ENCODE peak calls at places on chromosomes 6 and 20, in five cellular contexts. One of them, this sample, is unnamed.

GRCh38 chr6:53579338-53579737 is 34.4 kb upstream of the GCLC start:
- DNase-seq in GM12878: no peak
- DNase-seq in osteocyte: no peak
- DNase-seq in T-helper 1 cell: no peak
- DNase-seq in T1000: no peak
- DNase-seq in this sample: no peak

GRCh38 chr6:74534485-74535211 is 671.2 kb downstream of the COL12A1 start:
- DNase-seq in osteocyte: no peak
- DNase-seq in T-helper 1 cell: no peak
- DNase-seq in GM12878: no peak
- DNase-seq in T1000: no peak
- DNase-seq in this sample: no peak

GRCh38 chr20:61630240-61630650 is 378.2 kb downstream of the CDH4 start:
- DNase-seq in T-helper 1 cell: no peak
- DNase-seq in osteocyte: no peak
- DNase-seq in GM12878: no peak
- DNase-seq in T1000: no peak
- DNase-seq in this sample: no peak

GRCh38 chr6:119749341-119749740 is 399.8 kb upstream of the MAN1A1 start:
- DNase-seq in osteocyte: no peak
- DNase-seq in T-helper 1 cell: no peak
- DNase-seq in T1000: no peak
- DNase-seq in GM12878: no peak
- DNase-seq in this sample: no peak

GRCh38 chr6:142462260-142462659 is 160.5 kb downstream of the ADGRG6 start:
- DNase-seq in GM12878: no peak
- DNase-seq in T-helper 1 cell: no peak
- DNase-seq in T1000: no peak
- DNase-seq in osteocyte: no peak
- DNase-seq in this sample: no peak

GRCh38 chr6:142886431-142887170 is 58.4 kb downstream of the HIVEP2 start:
- DNase-seq in GM12878: peak; percentile 86
- DNase-seq in T-helper 1 cell: no peak
- DNase-seq in osteocyte: no peak
- DNase-seq in T1000: no peak
- DNase-seq in this sample: peak; percentile 62

GRCh38 chr6:85111481-85112001 is 338.3 kb upstream of the NT5E start:
- DNase-seq in GM12878: no peak
- DNase-seq in osteocyte: no peak
- DNase-seq in T1000: no peak
- DNase-seq in T-helper 1 cell: no peak
- DNase-seq in this sample: no peak

GRCh38 chr20:10978713-10979112 is 304.9 kb upstream of the JAG1 start:
- DNase-seq in T-helper 1 cell: no peak
- DNase-seq in T1000: no peak
- DNase-seq in GM12878: no peak
- DNase-seq in osteocyte: no peak
- DNase-seq in this sample: peak; percentile 7

GRCh38 chr6:139037490-139037889 is 8.9 kb downstream of the ABRACL start:
- DNase-seq in T1000: no peak
- DNase-seq in GM12878: no peak
- DNase-seq in T-helper 1 cell: no peak
- DNase-seq in osteocyte: no peak
- DNase-seq in this sample: no peak

GRCh38 chr6:67888886-67889681 is 746.0 kb upstream of the ADGRB3 start:
- DNase-seq in T1000: no peak
- DNase-seq in GM12878: no peak
- DNase-seq in T-helper 1 cell: no peak
- DNase-seq in osteocyte: no peak
- DNase-seq in this sample: no peak

GRCh38 chr20:37323985-37324384 is 22.0 kb upstream of the SRC start:
- DNase-seq in GM12878: no peak
- DNase-seq in osteocyte: no peak
- DNase-seq in T-helper 1 cell: no peak
- DNase-seq in T1000: no peak
- DNase-seq in this sample: no peak

GRCh38 chr6:14046476-14047068 is 71.0 kb upstream of the CD83 start:
- DNase-seq in T1000: peak; percentile 32
- DNase-seq in osteocyte: no peak
- DNase-seq in T-helper 1 cell: peak; percentile 27
- DNase-seq in GM12878: no peak
- DNase-seq in this sample: peak; percentile 53

GRCh38 chr6:51025082-51025777 is 206.6 kb downstream of the TFAP2B start:
- DNase-seq in T1000: peak; percentile 45
- DNase-seq in T-helper 1 cell: no peak
- DNase-seq in osteocyte: no peak
- DNase-seq in GM12878: no peak
- DNase-seq in this sample: no peak

GRCh38 chr6:24918641-24919403 is 16.9 kb downstream of the RIPOR2 start:
- DNase-seq in osteocyte: no peak
- DNase-seq in GM12878: no peak
- DNase-seq in T1000: no peak
- DNase-seq in T-helper 1 cell: no peak
- DNase-seq in this sample: no peak

GRCh38 chr6:36104836-36105235 is 25.5 kb upstream of the MAPK13 start:
- DNase-seq in GM12878: no peak
- DNase-seq in osteocyte: no peak
- DNase-seq in T1000: no peak
- DNase-seq in T-helper 1 cell: no peak
- DNase-seq in this sample: peak; percentile 67

GRCh38 chr6:112846711-112847110 is 499.6 kb downstream of the RFPL4B start:
- DNase-seq in T-helper 1 cell: no peak
- DNase-seq in T1000: no peak
- DNase-seq in osteocyte: no peak
- DNase-seq in GM12878: no peak
- DNase-seq in this sample: no peak

GRCh38 chr20:32538526-32538918 is 46.6 kb downstream of the NOL4L start:
- DNase-seq in GM12878: no peak
- DNase-seq in T-helper 1 cell: peak; percentile 34
- DNase-seq in T1000: no peak
- DNase-seq in osteocyte: no peak
- DNase-seq in this sample: no peak

GRCh38 chr20:367486-367887 is 13.1 kb upstream of the TRIB3 start:
- DNase-seq in T-helper 1 cell: no peak
- DNase-seq in GM12878: no peak
- DNase-seq in T1000: no peak
- DNase-seq in osteocyte: no peak
- DNase-seq in this sample: no peak

GRCh38 chr6:76984572-76984971 is 478.7 kb downstream of the HTR1B start:
- DNase-seq in GM12878: no peak
- DNase-seq in T1000: no peak
- DNase-seq in osteocyte: no peak
- DNase-seq in T-helper 1 cell: no peak
- DNase-seq in this sample: no peak

GRCh38 chr6:33822575-33823395 is 19.0 kb upstream of the MLN start:
- DNase-seq in T1000: no peak
- DNase-seq in GM12878: no peak
- DNase-seq in osteocyte: no peak
- DNase-seq in T-helper 1 cell: no peak
- DNase-seq in this sample: no peak

GRCh38 chr6:155317186-155317585 is 2.9 kb upstream of the TFB1M start:
- DNase-seq in osteocyte: no peak
- DNase-seq in T1000: no peak
- DNase-seq in GM12878: no peak
- DNase-seq in T-helper 1 cell: no peak
- DNase-seq in this sample: no peak

GRCh38 chr20:52379723-52380336 is 188.3 kb upstream of the ZFP64 start:
- DNase-seq in osteocyte: no peak
- DNase-seq in GM12878: no peak
- DNase-seq in T1000: no peak
- DNase-seq in T-helper 1 cell: peak; percentile 11
- DNase-seq in this sample: no peak

GRCh38 chr20:36268501-36269342 is 32.4 kb downstream of the AAR2 start:
- DNase-seq in T-helper 1 cell: no peak
- DNase-seq in osteocyte: peak; percentile 59
- DNase-seq in GM12878: no peak
- DNase-seq in T1000: no peak
- DNase-seq in this sample: peak; percentile 57

GRCh38 chr20:62831361-62831788 is 14.5 kb downstream of the COL9A3 start:
- DNase-seq in GM12878: no peak
- DNase-seq in osteocyte: no peak
- DNase-seq in T-helper 1 cell: no peak
- DNase-seq in T1000: no peak
- DNase-seq in this sample: no peak

GRCh38 chr6:53236241-53236640 is 87.6 kb upstream of the GCM1 start:
- DNase-seq in T1000: no peak
- DNase-seq in GM12878: no peak
- DNase-seq in osteocyte: no peak
- DNase-seq in T-helper 1 cell: no peak
- DNase-seq in this sample: no peak